ENCODE peak calls at places on chromosomes 5 and 9, in eight cellular contexts. I, Y, H, B, G, S, M and E are unnamed samples.

GRCh38 chr9:79395691-79396558 is 175.8 kb upstream of the TLE4 start:
- DNase-seq in I (no peak), H (no peak), G (no peak), M (no peak), Y (no peak), B (no peak), S (no peak), E (no peak)

GRCh38 chr9:101398930-101399640 is 434 bp downstream of the ZNF189 start:
- DNase-seq in S (peak; percentile 32), I (no peak), H (no peak), M (peak; percentile 23), B (peak; percentile 38), Y (no peak), G (peak; percentile 28), E (peak; percentile 37)

GRCh38 chr9:120916573-120916972 is 10.0 kb downstream of the TRAF1 start:
- DNase-seq in M (peak; percentile 87), G (peak; percentile 83), I (peak; percentile 64), B (peak; percentile 77), Y (no peak), S (no peak), H (no peak), E (no peak)

GRCh38 chr9:109258619-109259321 is 62.1 kb downstream of the EPB41L4B start:
- DNase-seq in B (no peak), H (no peak), S (no peak), Y (no peak), G (no peak), M (no peak), I (no peak), E (peak; percentile 92)

GRCh38 chr5:110536120-110537115 is 190.1 kb downstream of the TMEM232 start:
- DNase-seq in G (no peak), S (no peak), I (no peak), Y (no peak), M (no peak), H (no peak), B (no peak), E (peak; percentile 41)

GRCh38 chr9:126637002-126637849 is 23.5 kb downstream of the LMX1B start:
- DNase-seq in G (no peak), M (no peak), B (no peak), Y (no peak), I (no peak), S (no peak), H (no peak), E (no peak)

GRCh38 chr5:14870347-14871083 is 1.1 kb downstream of the ANKH start:
- DNase-seq in H (no peak), G (peak; percentile 19), M (peak; percentile 37), I (no peak), Y (no peak), S (peak; percentile 19), B (peak; percentile 13), E (peak; percentile 10)

GRCh38 chr9:37253377-37253937 is 133.1 kb downstream of the ZCCHC7 start:
- DNase-seq in H (no peak), I (no peak), S (no peak), Y (no peak), M (no peak), G (no peak), B (no peak), E (no peak)

GRCh38 chr9:29906065-29906464 is 2332.8 kb upstream of the C9orf72 start:
- DNase-seq in S (no peak), B (no peak), I (no peak), G (no peak), H (peak; percentile 6), M (no peak), Y (no peak), E (no peak)

GRCh38 chr9:38176256-38176655 is 107.2 kb upstream of the SHB start:
- DNase-seq in B (no peak), G (no peak), Y (no peak), H (no peak), I (no peak), M (no peak), S (peak; percentile 32), E (no peak)

GRCh38 chr5:165029471-165029870 is 1524.1 kb downstream of the MAT2B start:
- DNase-seq in B (no peak), S (no peak), I (peak; percentile 0), G (no peak), M (no peak), H (peak; percentile 6), Y (no peak), E (no peak)

GRCh38 chr5:75091597-75091996 is 39.2 kb upstream of the GCNT4 start:
- DNase-seq in H (no peak), G (no peak), S (no peak), B (no peak), Y (no peak), M (no peak), I (no peak), E (no peak)

GRCh38 chr9:113131689-113132151 is 19.1 kb upstream of the SLC31A2 start:
- DNase-seq in H (no peak), M (no peak), I (peak; percentile 37), B (no peak), S (peak; percentile 28), Y (no peak), G (no peak), E (peak; percentile 14)

GRCh38 chr5:96226941-96227552 is 206.0 kb downstream of the PCSK1 start:
- DNase-seq in M (no peak), H (no peak), I (peak; percentile 97), Y (no peak), S (peak; percentile 13), G (no peak), B (no peak), E (no peak)

GRCh38 chr9:37412431-37413151 is 9.9 kb upstream of the GRHPR start:
- DNase-seq in B (no peak), H (no peak), Y (no peak), M (no peak), I (peak; percentile 29), S (no peak), G (no peak), E (no peak)

GRCh38 chr5:14665949-14666741 is 1.6 kb downstream of the OTULIN start:
- DNase-seq in I (peak; percentile 33), B (no peak), G (no peak), M (peak; percentile 43), Y (peak; percentile 64), H (peak; percentile 41), S (peak; percentile 15), E (no peak)

GRCh38 chr5:149445739-149446369 is 66.8 kb upstream of the IL17B start:
- DNase-seq in S (peak; percentile 89), I (peak; percentile 99), H (peak; percentile 88), M (no peak), G (peak; percentile 91), Y (no peak), B (peak; percentile 61), E (no peak)
- TF ChIP-seq POLR2A in S (no peak), I (peak; percentile 66), H (no peak), M (no peak), G (no peak), Y (no peak), B (peak; percentile 11), E (no peak)

GRCh38 chr9:92696619-92697018 is 26.7 kb upstream of the IPPK start:
- DNase-seq in B (no peak), G (no peak), M (no peak), H (no peak), I (no peak), S (no peak), Y (no peak), E (no peak)
- TF ChIP-seq POLR2A in B (no peak), G (no peak), M (no peak), H (no peak), I (no peak), S (no peak), Y (no peak), E (no peak)

GRCh38 chr5:34929720-34930526 is 564 bp downstream of the DNAJC21 start:
- DNase-seq in H (peak; percentile 77), Y (peak; percentile 79), M (peak; percentile 83), G (peak; percentile 85), S (peak; percentile 69), I (peak; percentile 66), B (peak; percentile 92), E (peak; percentile 97)
- TF ChIP-seq POLR2A in H (peak; percentile 56), Y (peak; percentile 64), M (peak; percentile 71), G (peak; percentile 40), S (peak; percentile 47), I (no peak), B (peak; percentile 79), E (peak; percentile 94)

GRCh38 chr9:137619240-137620090 is 660 bp downstream of the EHMT1 start:
- DNase-seq in B (no peak), G (no peak), S (peak; percentile 58), I (peak; percentile 36), Y (no peak), H (no peak), M (no peak), E (peak; percentile 61)
- TF ChIP-seq POLR2A in B (peak; percentile 36), G (no peak), S (no peak), I (no peak), Y (no peak), H (no peak), M (peak; percentile 13), E (no peak)

DNA sequence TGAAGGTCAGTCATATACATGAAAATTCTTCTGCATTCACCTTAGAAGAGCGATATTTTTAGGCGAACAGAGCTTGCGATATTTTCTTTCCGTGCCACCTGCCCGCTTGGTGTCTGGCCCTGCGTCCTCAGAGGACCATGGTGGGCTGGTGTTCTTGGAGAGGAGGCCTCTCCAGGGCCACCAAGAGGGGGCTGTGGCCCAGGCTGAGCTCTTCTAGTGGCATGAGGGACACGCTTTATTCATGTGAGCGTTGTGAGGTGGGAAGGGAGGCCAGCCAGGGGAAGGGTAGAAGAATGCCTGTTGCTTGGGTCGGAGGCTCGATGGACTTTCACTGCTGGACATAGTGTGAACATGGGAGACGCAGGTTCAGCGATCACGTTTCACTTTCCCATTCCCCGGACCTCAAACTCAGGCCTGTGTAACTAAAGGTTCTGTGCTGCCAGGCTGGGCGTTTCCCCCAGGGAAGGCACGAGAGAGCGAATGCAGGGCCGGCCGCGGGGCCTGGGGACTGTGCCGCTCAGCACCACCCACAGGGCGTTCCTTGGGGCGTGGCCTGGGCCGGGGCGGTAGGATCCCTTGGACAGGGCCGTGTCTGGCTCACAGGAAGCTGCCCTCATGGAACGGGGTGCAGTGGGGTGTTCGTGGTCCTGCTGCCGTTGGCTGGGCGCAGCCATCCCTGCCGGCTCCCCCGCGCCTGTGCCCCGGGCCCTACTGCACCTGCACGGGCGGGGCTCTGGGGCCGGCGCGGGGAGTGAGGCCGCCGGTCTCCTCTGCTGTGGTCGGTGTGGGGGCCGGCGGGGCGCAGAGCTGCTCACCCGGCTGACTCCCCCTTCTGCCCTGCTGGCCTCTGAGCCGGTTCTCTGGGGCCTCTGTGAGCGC is 40.7 kb upstream of the CLPTM1L start:
- DNase-seq in I (peak; percentile 3), H (peak; percentile 20), B (peak; percentile 92), M (peak; percentile 87), Y (peak; percentile 96), S (peak; percentile 36), G (peak; percentile 66), E (peak; percentile 97)
- TF ChIP-seq POLR2A in I (no peak), H (no peak), B (peak; percentile 72), M (peak; percentile 70), Y (peak; percentile 80), S (no peak), G (peak; percentile 58), E (peak; percentile 96)

GRCh38 chr9:122228906-122229837 is at the start of gene LHX6:
- DNase-seq in G (no peak), B (peak; percentile 40), S (peak; percentile 43), H (no peak), M (no peak), I (peak; percentile 47), Y (no peak), E (no peak)
- TF ChIP-seq POLR2A in G (no peak), B (no peak), S (no peak), H (no peak), M (no peak), I (no peak), Y (no peak), E (no peak)

GRCh38 chr9:124284237-124284831 is 26.6 kb downstream of the NEK6 start:
- DNase-seq in B (no peak), M (no peak), G (no peak), I (peak; percentile 73), H (peak; percentile 86), S (no peak), Y (no peak), E (no peak)
- TF ChIP-seq POLR2A in B (no peak), M (no peak), G (no peak), I (no peak), H (no peak), S (no peak), Y (no peak), E (no peak)